ENCODE peak calls at places on chromosomes 2 and 18, in five cellular contexts. X is neural progenitor cell, Q is progenitor cell of endocrine pancreas, Z is fibroblast of mammary gland, Y is WTC11. V is an unnamed sample.

GRCh38 chr2:131645177-131645765 is 117.6 kb downstream of the CCDC74A start:
- DNase-seq in Y (no peak), X (no peak), Q (no peak), Z (no peak), V (no peak)

GRCh38 chr18:30870466-30870865 is 172.1 kb downstream of the DSC3 start:
- DNase-seq in X (no peak), Q (no peak), Z (no peak), Y (no peak), V (no peak)

GRCh38 chr2:18047114-18047695 is 168.7 kb downstream of the KCNS3 start:
- DNase-seq in Z (no peak), Y (no peak), X (no peak), Q (no peak), V (no peak)

GRCh38 chr2:119111115-119111975 is 47.2 kb downstream of the C1QL2 start:
- DNase-seq in Z (no peak), X (no peak), Q (no peak), Y (no peak), V (no peak)

GRCh38 chr18:51234117-51235010 is 36.9 kb upstream of the MEX3C start:
- DNase-seq in Y (no peak), Q (no peak), X (no peak), Z (peak), V (no peak)

GRCh38 chr2:168517801-168518200 is 61.7 kb downstream of the CERS6 start:
- DNase-seq in X (no peak), Z (peak), Q (no peak), Y (no peak), V (no peak)

GRCh38 chr2:236171213-236172201 is 3.3 kb upstream of the GBX2 start:
- DNase-seq in Z (no peak), Q (no peak), X (peak), Y (peak), V (peak)

GRCh38 chr2:191657977-191658376 is 20.0 kb upstream of the NABP1 start:
- DNase-seq in X (no peak), Q (no peak), Y (no peak), Z (peak), V (no peak)

GRCh38 chr2:58042486-58042970 is 4.1 kb upstream of the VRK2 start:
- DNase-seq in Y (no peak), Q (no peak), X (no peak), Z (peak), V (no peak)

GRCh38 chr2:165674780-165675179 is 119.3 kb downstream of the GALNT3 start:
- DNase-seq in Z (no peak), X (no peak), Y (no peak), Q (no peak), V (no peak)

GRCh38 chr2:182592691-182593393 is 123.2 kb upstream of the DNAJC10 start:
- DNase-seq in Z (no peak), X (no peak), Y (no peak), Q (no peak), V (no peak)

GRCh38 chr2:173982918-173983317 is 17.7 kb upstream of the SP3 start:
- DNase-seq in Q (no peak), X (no peak), Y (no peak), Z (peak), V (no peak)

GRCh38 chr2:59806486-59806885 is 747.0 kb downstream of the BCL11A start:
- DNase-seq in X (no peak), Z (no peak), Y (no peak), Q (no peak), V (no peak)

GRCh38 chr2:191691016-191691725 is 13.2 kb downstream of the NABP1 start:
- DNase-seq in Y (no peak), Z (peak), X (peak), Q (no peak), V (no peak)

GRCh38 chr2:68414862-68415261 is 49.8 kb downstream of the PLEK start:
- DNase-seq in Z (no peak), Q (no peak), Y (no peak), X (peak), V (no peak)

GRCh38 chr2:215370116-215370965 is 58.5 kb downstream of the ATIC start:
- DNase-seq in Y (no peak), Z (peak), Q (no peak), X (no peak), V (no peak)

DNA sequence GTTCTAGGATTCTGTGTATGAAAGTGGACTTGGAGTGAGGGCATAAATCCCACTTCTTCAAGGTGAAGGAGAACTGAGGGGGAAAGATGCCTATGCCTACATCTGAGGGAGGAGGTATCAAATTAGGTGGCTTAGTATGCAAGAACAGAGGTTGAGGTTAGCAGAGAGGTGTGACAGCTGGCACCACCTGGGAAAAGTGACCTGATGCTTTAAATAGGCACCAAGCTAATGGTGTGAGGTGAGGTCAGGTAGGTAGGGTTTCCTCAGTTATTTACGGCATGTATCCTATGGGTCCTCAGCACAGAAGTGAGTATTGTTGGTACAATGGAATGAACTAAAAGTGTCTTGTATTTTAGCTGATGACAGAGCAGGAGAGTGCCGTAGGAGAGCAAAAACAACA is 367.1 kb downstream of the CLIP4 start:
- DNase-seq in Z (no peak), Y (no peak), Q (no peak), X (no peak), V (no peak)
- TF ChIP-seq CTCF in Z (no peak), Y (no peak), Q (no peak), X (no peak), V (no peak)

DNA sequence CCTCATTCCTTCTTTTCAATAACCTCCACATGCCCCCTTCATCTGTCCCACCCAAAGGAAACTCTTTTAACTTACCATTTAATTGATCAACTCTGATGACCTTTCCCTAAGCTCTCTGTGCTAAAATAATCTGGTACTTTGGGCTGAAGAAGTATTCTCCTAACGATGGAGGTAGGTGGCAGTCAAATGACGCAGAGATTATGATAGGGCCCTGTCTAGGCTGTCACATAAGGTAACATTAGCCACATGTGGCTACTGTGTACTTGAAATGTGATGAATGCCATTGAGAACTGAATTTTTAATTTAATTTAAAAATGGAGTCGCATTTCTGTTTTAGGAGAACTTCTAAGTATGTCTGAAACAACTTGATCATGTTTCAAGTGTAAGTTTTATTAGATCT is 140.5 kb upstream of the TNP1 start:
- DNase-seq in X (no peak), Q (no peak), Z (no peak), Y (no peak), V (no peak)
- TF ChIP-seq CTCF in X (no peak), Q (no peak), Z (no peak), Y (no peak), V (no peak)

GRCh38 chr2:194166818-194167217 is 1490.2 kb upstream of the SLC39A10 start:
- DNase-seq in Y (no peak), X (peak), Z (peak), Q (no peak), V (no peak)
- TF ChIP-seq CTCF in Y (peak), X (peak), Z (peak), Q (peak), V (peak)

GRCh38 chr2:97750017-97750416 is 36.6 kb downstream of the ZAP70 start:
- DNase-seq in Q (no peak), Z (no peak), Y (no peak), X (no peak), V (no peak)

GRCh38 chr2:97749611-97750010 is 36.2 kb downstream of the ZAP70 start:
- DNase-seq in Q (no peak), Y (no peak), X (no peak), Z (no peak), V (no peak)

GRCh38 chr2:97747285-97747684 is 33.9 kb downstream of the ZAP70 start:
- DNase-seq in Z (no peak), Q (no peak), X (no peak), Y (no peak), V (no peak)

GRCh38 chr2:97747716-97748115 is 34.3 kb downstream of the ZAP70 start:
- DNase-seq in Y (no peak), X (no peak), Z (peak), Q (no peak), V (no peak)

GRCh38 chr2:97748397-97748796 is 35.0 kb downstream of the ZAP70 start:
- DNase-seq in Y (peak), Q (peak), Z (peak), X (peak), V (no peak)
- TF ChIP-seq CTCF in Y (peak), Q (peak), Z (peak), X (peak), V (peak)